ENCODE peak calls at places on chromosomes 4 and X, in eight cellular contexts. W is stimulated activated CD4-positive, alpha-beta T cell treated with anti-CD3 and anti-CD28 coated beads, Interleukin-1b, Interleukin-23, amount 100 ng/mL, for 24 hours; N is NCI-H1092; C is DMS153; H is iris pigment epithelial cell; P is CD4-positive, alpha-beta T cell; Y is NCI-H69; G is HEK293T. X is an unnamed sample.

GRCh38 chr4:8101213-8101781 is 57.3 kb downstream of the ABLIM2 start:
- DNase-seq in W (no peak), N (no peak), C (no peak), H (peak), P (no peak), Y (no peak), G (no peak), X (no peak)

GRCh38 chr4:41751325-41752061 is 3.0 kb upstream of the PHOX2B start:
- DNase-seq in W (no peak), N (no peak), C (no peak), H (no peak), P (no peak), Y (no peak), G (no peak), X (no peak)

GRCh38 chr4:119172223-119172622 is 36.6 kb downstream of the MYOZ2 start:
- DNase-seq in W (no peak), N (no peak), C (no peak), H (no peak), P (no peak), Y (no peak), G (no peak), X (no peak)

GRCh38 chr4:3021627-3022026 is 52.7 kb downstream of the HTT-AS start:
- DNase-seq in W (no peak), N (no peak), C (no peak), H (no peak), P (no peak), Y (no peak), G (no peak), X (no peak)

GRCh38 chrX:72061091-72061490 is 70.6 kb downstream of the RTL5 start:
- DNase-seq in W (no peak), N (no peak), C (no peak), H (no peak), P (no peak), Y (no peak), G (no peak), X (no peak)

GRCh38 chr4:48877827-48878535 is 28.6 kb downstream of the OCIAD2 start:
- DNase-seq in W (no peak), N (no peak), C (no peak), H (no peak), P (no peak), Y (no peak), G (no peak), X (no peak)

GRCh38 chr4:26356067-26356466 is 35.3 kb downstream of the RBPJ start:
- DNase-seq in W (no peak), N (no peak), C (no peak), H (peak), P (no peak), Y (no peak), G (no peak), X (no peak)

GRCh38 chr4:153465583-153465921 is 608 bp upstream of the TMEM131L start:
- DNase-seq in W (no peak), N (peak), C (peak), H (peak), P (no peak), Y (peak), G (peak), X (peak)

GRCh38 chr4:158015241-158015640 is 157.6 kb downstream of the GASK1B start:
- DNase-seq in W (no peak), N (no peak), C (no peak), H (peak), P (no peak), Y (no peak), G (no peak), X (no peak)

GRCh38 chr4:32226733-32227132 is 1506.6 kb downstream of the PCDH7 start:
- DNase-seq in W (no peak), N (no peak), C (no peak), H (no peak), P (no peak), Y (no peak), G (no peak), X (no peak)

GRCh38 chr4:143768007-143768591 is 67.6 kb upstream of the FREM3 start:
- DNase-seq in W (no peak), N (no peak), C (no peak), H (no peak), P (no peak), Y (no peak), G (no peak), X (no peak)

GRCh38 chr4:175412744-175413143 is 399.3 kb downstream of the GPM6A start:
- DNase-seq in W (no peak), N (no peak), C (no peak), H (peak), P (no peak), Y (no peak), G (no peak), X (no peak)

GRCh38 chrX:150334100-150334499 is 29.0 kb upstream of the MAMLD1 start:
- DNase-seq in W (no peak), N (no peak), C (no peak), H (no peak), P (no peak), Y (no peak), G (no peak), X (no peak)

GRCh38 chr4:74097631-74098550 is 1.1 kb downstream of the CXCL2 start:
- DNase-seq in W (no peak), N (no peak), C (no peak), H (no peak), P (no peak), Y (no peak), G (no peak), X (no peak)

GRCh38 chrX:110146521-110146920 is 143.6 kb downstream of the TMEM164 start:
- DNase-seq in W (no peak), N (no peak), C (no peak), H (peak), P (no peak), Y (peak), G (peak), X (peak)

GRCh38 chr4:120005527-120005926 is 61.1 kb downstream of the MAD2L1 start:
- DNase-seq in W (no peak), N (no peak), C (no peak), H (no peak), P (no peak), Y (no peak), G (no peak), X (no peak)

GRCh38 chr4:147707892-147708672 is 23.8 kb upstream of the ARHGAP10 start:
- DNase-seq in W (no peak), N (no peak), C (no peak), H (peak), P (peak), Y (peak), G (peak), X (no peak)

GRCh38 chr4:48268956-48269860 is at the start of gene TEC:
- DNase-seq in W (peak), N (no peak), C (no peak), H (peak), P (peak), Y (peak), G (peak), X (no peak)

GRCh38 chr4:100933628-100934027 is 413.7 kb downstream of the PPP3CA start:
- DNase-seq in W (no peak), N (no peak), C (no peak), H (peak), P (no peak), Y (no peak), G (no peak), X (peak)

GRCh38 chr4:93416337-93417102 is 412.0 kb upstream of the ATOH1 start:
- DNase-seq in W (no peak), N (no peak), C (no peak), H (peak), P (no peak), Y (peak), G (no peak), X (no peak)

GRCh38 chrX:140762061-140762460 is 52.5 kb downstream of the LINC00632 start:
- DNase-seq in W (no peak), N (no peak), C (no peak), H (peak), P (no peak), Y (peak), G (peak), X (no peak)

GRCh38 chr4:3825530-3825929 is 59.3 kb downstream of the ADRA2C start:
- DNase-seq in W (no peak), N (no peak), C (no peak), H (no peak), P (no peak), Y (no peak), G (no peak), X (no peak)

GRCh38 chrX:129833153-129834004 is 10.3 kb downstream of the ZDHHC9 start:
- DNase-seq in W (no peak), N (no peak), C (no peak), H (peak), P (no peak), Y (no peak), G (no peak), X (no peak)

GRCh38 chr4:139603576-139604387 is 47.8 kb upstream of the SETD7 start:
- DNase-seq in W (no peak), N (peak), C (peak), H (peak), P (no peak), Y (peak), G (peak), X (peak)

GRCh38 chrX:97234471-97235097 is 350.9 kb downstream of the RPA4 start:
- DNase-seq in W (no peak), N (no peak), C (no peak), H (no peak), P (no peak), Y (no peak), G (no peak), X (no peak)

GRCh38 chrX:30906726-30907125 is 17.7 kb upstream of the TAB3 start:
- DNase-seq in W (no peak), N (no peak), C (no peak), H (peak), P (no peak), Y (no peak), G (no peak), X (no peak)

GRCh38 chr4:67581208-67581857 is 22.8 kb downstream of the STAP1 start:
- DNase-seq in W (no peak), N (no peak), C (no peak), H (peak), P (no peak), Y (no peak), G (no peak), X (no peak)

GRCh38 chr4:16707874-16708273 is 190.6 kb downstream of the LDB2 start:
- DNase-seq in W (no peak), N (no peak), C (no peak), H (peak), P (no peak), Y (no peak), G (no peak), X (no peak)

GRCh38 chrX:9467751-9468150 is 2.9 kb downstream of the TBL1X start:
- DNase-seq in W (no peak), N (no peak), C (no peak), H (no peak), P (no peak), Y (no peak), G (no peak), X (no peak)

GRCh38 chr4:11297201-11297600 is 131.5 kb downstream of the HS3ST1 start:
- DNase-seq in W (no peak), N (no peak), C (no peak), H (peak), P (no peak), Y (peak), G (no peak), X (no peak)

X was measured in HFF-Myc.